ENCODE peak calls at places on chromosomes 3 and 15, in five cellular contexts. U is NCI-H524; V is lower lobe of right lung; O is stimulated activated CD8-positive, alpha-beta memory T cell treated with anti-CD3 and anti-CD28 coated beads, Interleukin-12 subunit alpha, Interleukin-12 subunit beta, amount 100 ng/mL, for 1 hour; M is GDM1. P is an unnamed sample.

GRCh38 chr3:4819294-4819693 is 159.9 kb upstream of the BHLHE40 start:
- DNase-seq in U (no peak), V (no peak), O (no peak), M (no peak), P (no peak)

GRCh38 chr15:73183071-73183470 is 130.8 kb downstream of the NEO1 start:
- DNase-seq in U (no peak), V (no peak), O (no peak), M (no peak), P (no peak)

GRCh38 chr3:124846189-124846588 is 41.0 kb downstream of the ITGB5 start:
- DNase-seq in U (peak), V (no peak), O (no peak), M (no peak), P (no peak)

GRCh38 chr3:124811441-124811840 is 75.7 kb downstream of the ITGB5 start:
- DNase-seq in U (no peak), V (no peak), O (no peak), M (no peak), P (no peak)

GRCh38 chr15:64521726-64522164 is 61.4 kb downstream of the ZNF609 start:
- DNase-seq in U (peak), V (no peak), O (no peak), M (no peak), P (no peak)

GRCh38 chr15:74242296-74242929 is 6.3 kb downstream of the CCDC33 start:
- DNase-seq in U (no peak), V (no peak), O (no peak), M (no peak), P (no peak)

GRCh38 chr3:114435733-114436132 is 141.9 kb downstream of the TIGIT start:
- DNase-seq in U (no peak), V (no peak), O (no peak), M (no peak), P (no peak)

GRCh38 chr15:62413786-62414185 is 248.7 kb upstream of the C2CD4B start:
- DNase-seq in U (no peak), V (no peak), O (no peak), M (no peak), P (no peak)

GRCh38 chr3:23314981-23315805 is 112.1 kb downstream of the UBE2E2 start:
- DNase-seq in U (no peak), V (no peak), O (no peak), M (no peak), P (no peak)

GRCh38 chr15:41932101-41932500 is 38.2 kb upstream of the SPTBN5 start:
- DNase-seq in U (no peak), V (no peak), O (no peak), M (no peak), P (no peak)

GRCh38 chr3:146739203-146739671 is 134.1 kb upstream of the PLSCR5 start:
- DNase-seq in U (no peak), V (no peak), O (no peak), M (no peak), P (no peak)

GRCh38 chr3:119324899-119325298 is 30.7 kb downstream of the ARHGAP31 start:
- DNase-seq in U (no peak), V (no peak), O (no peak), M (no peak), P (no peak)

GRCh38 chr3:40313975-40314860 is 4.7 kb downstream of the EIF1B start:
- DNase-seq in U (peak), V (peak), O (no peak), M (no peak), P (no peak)

GRCh38 chr3:158152186-158152585 is 42.3 kb downstream of the RSRC1 start:
- DNase-seq in U (no peak), V (no peak), O (no peak), M (no peak), P (no peak)

GRCh38 chr3:15953841-15954240 is 156.1 kb upstream of the ANKRD28 start:
- DNase-seq in U (no peak), V (no peak), O (no peak), M (no peak), P (no peak)

GRCh38 chr15:31300208-31300661 is 26.4 kb upstream of the KLF13 start:
- DNase-seq in U (peak), V (no peak), O (no peak), M (no peak), P (no peak)

GRCh38 chr3:132912416-132912753 is 125.8 kb upstream of the TMEM108 start:
- DNase-seq in U (no peak), V (no peak), O (no peak), M (no peak), P (no peak)

GRCh38 chr3:72997421-72997961 is 880 bp downstream of the PPP4R2 start:
- DNase-seq in U (peak), V (no peak), O (peak), M (peak), P (peak)

GRCh38 chr3:89533320-89533719 is 425.9 kb downstream of the EPHA3 start:
- DNase-seq in U (no peak), V (no peak), O (no peak), M (no peak), P (no peak)

GRCh38 chr3:116607205-116607604 is 102.4 kb upstream of the TUSC7 start:
- DNase-seq in U (no peak), V (no peak), O (no peak), M (no peak), P (no peak)

GRCh38 chr3:110881069-110881468 is 190.5 kb upstream of the NECTIN3 start:
- DNase-seq in U (peak), V (peak), O (no peak), M (no peak), P (no peak)

GRCh38 chr3:160928183-160928718 is 172.2 kb downstream of the PPM1L start:
- DNase-seq in U (peak), V (no peak), O (no peak), M (no peak), P (no peak)

GRCh38 chr15:101795455-101795854 is 7.9 kb upstream of the OR4F6 start:
- DNase-seq in U (no peak), V (no peak), O (no peak), M (no peak), P (no peak)

GRCh38 chr3:197197334-197197733 is 101.1 kb downstream of the DLG1 start:
- DNase-seq in U (no peak), V (no peak), O (no peak), M (no peak), P (no peak)

GRCh38 chr3:42440924-42441323 is 30.5 kb upstream of the LYZL4 start:
- DNase-seq in U (no peak), V (no peak), O (no peak), M (no peak), P (no peak)

GRCh38 chr3:48469046-48469915 is 22.7 kb downstream of the ATRIP start:
- DNase-seq in U (no peak), V (no peak), O (no peak), M (no peak), P (no peak)

GRCh38 chr3:128497305-128498126 is 4.5 kb upstream of the GATA2 start:
- DNase-seq in U (peak), V (peak), O (peak), M (peak), P (peak)

GRCh38 chr15:38564557-38565286 is at the start of gene RASGRP1:
- DNase-seq in U (peak), V (peak), O (peak), M (peak), P (peak)

GRCh38 chr15:85748176-85748575 is 46.5 kb downstream of the KLHL25 start:
- DNase-seq in U (no peak), V (no peak), O (no peak), M (no peak), P (no peak)

P was measured in T follicular helper cell.